ENCODE peak calls at places on chromosomes 13 and 19, in six cellular contexts. R is NCI-H187 treated with DMSO at 0.1 percent for 48 hours, I is T follicular helper cell, J is lung microvascular endothelial cell, T is AG04449, U is HCEC 1CT. E is an unnamed sample.

GRCh38 chr13:91668844-91669495 is 270.5 kb downstream of the GPC5 start:
- DNase-seq in R (no peak), I (no peak), J (no peak), T (no peak), U (no peak), E (no peak)

GRCh38 chr13:42747399-42747873 is 33.9 kb upstream of the FAM216B start:
- DNase-seq in R (no peak), I (no peak), J (no peak), T (peak; percentile 99), U (peak; percentile 99), E (no peak)

GRCh38 chr19:18865973-18866799 is 29.8 kb downstream of the CERS1 start:
- DNase-seq in R (no peak), I (peak; percentile 45), J (peak; percentile 80), T (no peak), U (peak; percentile 43), E (no peak)

GRCh38 chr13:60936281-60936680 is 479.4 kb downstream of the PCDH20 start:
- DNase-seq in R (no peak), I (no peak), J (no peak), T (no peak), U (no peak), E (no peak)

GRCh38 chr13:80550856-80551532 is 210.1 kb upstream of the SPRY2 start:
- DNase-seq in R (no peak), I (no peak), J (no peak), T (no peak), U (no peak), E (no peak)

GRCh38 chr19:4140237-4140711 is 13.2 kb upstream of the CREB3L3 start:
- DNase-seq in R (peak; percentile 20), I (no peak), J (peak; percentile 72), T (no peak), U (peak; percentile 77), E (peak; percentile 43)

GRCh38 chr19:13505761-13506549 is at the start of gene CACNA1A:
- DNase-seq in R (no peak), I (no peak), J (no peak), T (no peak), U (no peak), E (no peak)

GRCh38 chr13:107842562-107843180 is 372.7 kb downstream of the LIG4 start:
- DNase-seq in R (no peak), I (no peak), J (no peak), T (no peak), U (peak; percentile 88), E (no peak)

GRCh38 chr13:98586400-98587144 is 9.7 kb upstream of the STK24 start:
- DNase-seq in R (no peak), I (no peak), J (no peak), T (no peak), U (no peak), E (no peak)

GRCh38 chr13:44713793-44714469 is 137.8 kb upstream of the TSC22D1 start:
- DNase-seq in R (no peak), I (no peak), J (peak; percentile 51), T (peak; percentile 84), U (peak; percentile 97), E (no peak)

GRCh38 chr19:23070353-23070781 is 46.5 kb upstream of the ZNF730 start:
- DNase-seq in R (no peak), I (no peak), J (peak; percentile 6), T (no peak), U (no peak), E (no peak)